ENCODE peak calls at places on chromosome 5, in six cellular contexts. N is IMR-90, E is H1, D is mesenchymal stem cell, X is H9, H is trophoblast cell. L is an unnamed sample.

GRCh38 chr5:95664204-95664786 is 17.7 kb downstream of the RFESD start:
- DNase-seq in N (peak), E (no peak), D (peak), X (no peak), H (peak), L (peak)

GRCh38 chr5:118592678-118593328 is 395.5 kb downstream of the DTWD2 start:
- DNase-seq in N (no peak), E (no peak), D (no peak), X (no peak), H (no peak), L (no peak)

GRCh38 chr5:116699348-116699747 is 124.7 kb upstream of the SEMA6A start:
- DNase-seq in N (no peak), E (no peak), D (no peak), X (no peak), H (no peak), L (no peak)

GRCh38 chr5:80172067-80172690 is 83.7 kb downstream of the SERINC5 start:
- DNase-seq in N (no peak), E (no peak), D (no peak), X (no peak), H (no peak), L (no peak)

GRCh38 chr5:123937230-123937629 is 425.3 kb downstream of the CSNK1G3 start:
- DNase-seq in N (peak), E (peak), D (peak), X (peak), H (peak), L (peak)

GRCh38 chr5:79772651-79773050 is 83.0 kb downstream of the CMYA5 start:
- DNase-seq in N (no peak), E (no peak), D (no peak), X (no peak), H (no peak), L (no peak)

GRCh38 chr5:67031689-67032088 is 164.9 kb downstream of the CD180 start:
- DNase-seq in N (no peak), E (no peak), D (no peak), X (no peak), H (peak), L (no peak)

GRCh38 chr5:142866563-142867275 is 96.5 kb downstream of the ARHGAP26 start:
- DNase-seq in N (peak), E (no peak), D (peak), X (peak), H (peak), L (peak)

GRCh38 chr5:31982027-31982426 is 192.1 kb downstream of the GOLPH3 start:
- DNase-seq in N (no peak), E (no peak), D (no peak), X (no peak), H (no peak), L (no peak)

GRCh38 chr5:178548751-178549150 is 41.4 kb downstream of the COL23A1 start:
- DNase-seq in N (no peak), E (no peak), D (no peak), X (no peak), H (peak), L (no peak)

GRCh38 chr5:61551637-61552313 is 219.7 kb downstream of the ZSWIM6 start:
- DNase-seq in N (no peak), E (no peak), D (no peak), X (no peak), H (no peak), L (no peak)

GRCh38 chr5:43171926-43172325 is 20.1 kb upstream of the NIM1K start:
- DNase-seq in N (peak), E (no peak), D (no peak), X (no peak), H (peak), L (no peak)

GRCh38 chr5:139836469-139837208 is 41.0 kb downstream of the PSD2 start:
- DNase-seq in N (no peak), E (no peak), D (no peak), X (no peak), H (no peak), L (no peak)

GRCh38 chr5:135236187-135236835 is 162.7 kb downstream of the MACROH2A1 start:
- DNase-seq in N (no peak), E (no peak), D (no peak), X (no peak), H (no peak), L (no peak)

GRCh38 chr5:19322716-19323485 is 665.1 kb downstream of the CDH18 start:
- DNase-seq in N (no peak), E (no peak), D (peak), X (no peak), H (peak), L (no peak)

GRCh38 chr5:362978-363765 is 41.7 kb downstream of the AHRR start:
- DNase-seq in N (no peak), E (no peak), D (no peak), X (no peak), H (no peak), L (no peak)

GRCh38 chr5:392431-392988 is 50.5 kb upstream of the EXOC3 start:
- DNase-seq in N (peak), E (no peak), D (peak), X (peak), H (peak), L (no peak)

GRCh38 chr5:78698218-78698751 is 49.7 kb upstream of the LHFPL2 start:
- DNase-seq in N (peak), E (no peak), D (peak), X (no peak), H (peak), L (no peak)

GRCh38 chr5:91109634-91110033 is 273.5 kb downstream of the ARRDC3 start:
- DNase-seq in N (no peak), E (no peak), D (no peak), X (no peak), H (no peak), L (no peak)

GRCh38 chr5:95842955-95843544 is 20.5 kb upstream of the GLRX start:
- DNase-seq in N (peak), E (no peak), D (peak), X (peak), H (peak), L (no peak)

GRCh38 chr5:77294212-77294611 is 83.7 kb downstream of the PDE8B start:
- DNase-seq in N (no peak), E (no peak), D (no peak), X (no peak), H (no peak), L (no peak)

GRCh38 chr5:77295863-77296378 is 85.4 kb downstream of the PDE8B start:
- DNase-seq in N (no peak), E (no peak), D (no peak), X (no peak), H (no peak), L (no peak)

GRCh38 chr5:77292026-77292757 is 81.7 kb downstream of the PDE8B start:
- DNase-seq in N (peak), E (no peak), D (peak), X (no peak), H (peak), L (no peak)
- H3K9ac ChIP-seq in N (peak), E (no peak), D (no peak), X (no peak), H (peak), L (no peak)

DNA sequence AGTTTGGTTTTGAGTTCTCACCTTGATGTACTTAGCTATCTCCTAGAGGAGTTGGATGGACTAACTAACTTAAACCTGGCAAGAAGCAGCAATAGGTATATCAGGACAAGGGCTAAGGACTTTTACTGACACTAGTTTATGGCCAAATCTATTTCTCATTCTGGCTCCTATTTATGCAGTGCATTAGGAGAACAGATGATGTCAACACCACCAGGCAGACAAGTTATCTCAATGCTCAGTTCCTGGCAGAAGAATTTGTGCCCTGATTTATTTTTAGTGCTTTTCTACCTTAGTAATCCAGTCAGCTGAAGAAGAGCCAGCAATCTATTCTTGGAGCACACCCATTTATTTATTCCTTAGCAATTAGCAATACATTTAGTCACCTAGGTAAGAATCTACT is 30.7 kb upstream of the MYOT start:
- DNase-seq in N (peak), E (no peak), D (no peak), X (no peak), H (no peak), L (no peak)
- H4K91ac ChIP-seq in N (no peak), E (no peak), D (no peak), X (no peak), H (no peak), L (no peak)

DNA sequence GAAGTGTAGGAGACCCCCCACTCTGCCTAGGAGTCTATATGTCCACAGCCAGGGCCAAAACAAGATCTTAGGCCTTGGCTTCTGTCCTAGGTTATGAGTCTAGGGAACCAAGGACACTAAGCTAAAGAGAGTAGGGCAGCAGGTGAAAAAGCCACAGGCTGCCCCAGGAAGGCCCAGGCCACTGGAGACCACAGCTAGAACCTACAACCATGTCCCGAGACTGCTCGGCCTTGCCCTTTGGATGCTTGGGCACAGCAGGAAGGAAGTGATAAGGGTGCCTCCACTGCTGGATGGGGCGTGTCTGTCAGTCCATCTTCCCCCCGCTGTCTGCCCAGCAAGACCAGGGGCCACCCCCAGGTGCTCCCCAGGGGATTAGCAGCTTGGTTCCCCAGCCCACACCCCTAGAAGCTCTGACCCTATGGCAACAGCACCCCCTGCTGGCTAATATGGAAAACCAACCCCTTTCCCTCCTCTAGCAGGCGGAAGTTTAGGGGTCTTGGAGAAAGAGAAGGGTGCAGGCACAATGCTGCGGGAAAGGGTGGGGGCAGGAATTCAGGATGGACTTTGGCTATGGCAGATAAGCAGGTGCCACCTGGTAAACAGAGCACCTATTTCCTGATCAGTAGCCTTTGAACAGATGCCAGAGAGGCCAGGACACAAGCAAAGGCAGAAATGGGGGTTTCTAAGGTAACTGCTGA is 10.5 kb upstream of the IRF1 start:
- DNase-seq in N (peak), E (no peak), D (peak), X (peak), H (peak), L (no peak)
- H3K9ac ChIP-seq in N (no peak), E (no peak), D (no peak), X (no peak), H (no peak), L (no peak)

DNA sequence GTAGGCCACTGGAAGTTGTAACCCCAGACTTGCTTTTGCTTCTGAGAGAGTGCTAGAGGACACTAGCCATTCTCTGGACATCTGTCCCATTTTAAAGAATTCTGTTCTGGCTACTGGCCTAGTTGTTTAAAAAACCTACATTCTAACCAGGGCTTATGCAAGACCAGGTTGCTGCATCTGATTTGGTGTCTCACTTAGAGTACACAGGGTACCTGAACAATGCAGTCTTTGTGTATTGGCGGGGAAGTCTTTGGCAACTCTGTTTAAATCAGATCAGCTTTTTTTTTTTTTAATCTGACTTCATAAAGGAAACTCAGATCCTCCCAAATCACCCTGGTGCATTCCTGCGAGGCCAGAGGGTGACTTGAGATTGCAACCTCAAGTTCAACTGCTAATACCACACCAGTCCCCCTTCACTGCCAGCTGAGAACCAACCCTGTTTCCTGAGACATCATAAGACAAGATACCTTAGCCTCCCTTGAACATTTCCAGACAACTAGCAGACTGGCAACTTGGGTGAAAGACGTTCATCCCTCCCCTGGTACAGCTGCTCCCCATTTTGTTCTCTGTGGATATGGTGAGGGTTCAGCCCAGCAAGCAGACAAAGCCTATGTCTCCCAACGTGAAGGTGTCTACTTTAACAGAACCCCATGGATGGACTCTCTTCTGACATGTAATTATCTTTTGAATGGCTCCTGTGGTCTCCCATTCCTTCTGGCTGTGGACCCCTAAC is 27.0 kb downstream of the SKP1 start:
- DNase-seq in N (peak), E (no peak), D (no peak), X (no peak), H (no peak), L (no peak)
- H4K91ac ChIP-seq in N (no peak), E (no peak), D (no peak), X (no peak), H (no peak), L (no peak)